ENCODE peak calls at places on chromosomes 12 and 14, in four cellular contexts. Q is Kasumi-1; D is activated CD4-positive, alpha-beta T cell treated with anti-CD3 and anti-CD28 coated beads, Interleukin-2, amount 50 U/mL, for 24 hours; O is SJSA1. M is an unnamed sample.

GRCh38 chr14:20855652-20856291 is 35.4 kb upstream of the RNASE3 start:
- DNase-seq in D (no peak), Q (peak), O (no peak), M (peak)

GRCh38 chr12:78087363-78087675 is 256.6 kb downstream of the NAV3 start:
- DNase-seq in Q (no peak), O (no peak), D (no peak), M (no peak)

GRCh38 chr12:67754933-67755697 is 106.6 kb downstream of the DYRK2 start:
- DNase-seq in Q (no peak), D (no peak), O (no peak), M (no peak)

GRCh38 chr12:93317227-93317626 is 60.5 kb upstream of the NUDT4 start:
- DNase-seq in O (no peak), Q (peak), D (no peak), M (no peak)

GRCh38 chr12:45278447-45278846 is 62.6 kb downstream of the ANO6 start:
- DNase-seq in O (no peak), D (no peak), Q (no peak), M (no peak)

GRCh38 chr12:11763760-11764520 is 114.5 kb downstream of the ETV6 start:
- DNase-seq in D (no peak), Q (no peak), O (peak), M (no peak)

GRCh38 chr14:101315802-101316296 is 245.4 kb upstream of the DIO3 start:
- DNase-seq in Q (no peak), D (no peak), O (no peak), M (no peak)

GRCh38 chr14:60723218-60724079 is 702 bp downstream of the SIX4 start:
- DNase-seq in O (peak), D (no peak), Q (peak), M (peak)

GRCh38 chr12:80818878-80819277 is 102.2 kb downstream of the MYF5 start:
- DNase-seq in D (no peak), O (no peak), Q (no peak), M (no peak)

M was measured in CD8-positive, alpha-beta T cell.